ENCODE peak calls at places on chromosome 13, in nine cellular contexts. Z, T, P, S, H, M, A, E and L are unnamed samples. For H3K36me3, the result is how much of the 10 kb centered on the place peaks cover.

GRCh38 chr13:49935171-49936084 is 712 bp downstream of the SPRYD7 start:
- DNase-seq in H (peak), P (peak), Z (peak), E (peak), T (peak), M (no peak), A (peak), S (peak), L (no peak)

GRCh38 chr13:34458756-34459462 is 483.2 kb upstream of the NBEA start:
- DNase-seq in T (no peak), A (peak), M (no peak), Z (no peak), H (no peak), P (no peak), S (no peak), E (no peak), L (no peak)

GRCh38 chr13:98775844-98776598 is 23.5 kb upstream of the SLC15A1 start:
- DNase-seq in M (no peak), H (peak), E (peak), A (no peak), T (no peak), S (no peak), P (no peak), Z (no peak), L (no peak)

GRCh38 chr13:41196620-41197019 is 2.3 kb upstream of the KBTBD7 start:
- DNase-seq in Z (no peak), E (no peak), M (no peak), P (no peak), T (no peak), H (no peak), A (peak), S (no peak), L (no peak)

GRCh38 chr13:88136098-88136790 is 465.1 kb downstream of the SLITRK5 start:
- DNase-seq in A (no peak), E (no peak), H (no peak), M (no peak), P (no peak), Z (no peak), T (no peak), S (no peak), L (no peak)

GRCh38 chr13:79528356-79528755 is 47.4 kb downstream of the NDFIP2 start:
- DNase-seq in M (no peak), S (no peak), T (no peak), Z (no peak), H (peak), P (no peak), A (no peak), E (no peak), L (no peak)

GRCh38 chr13:31068119-31068423 is 93.6 kb downstream of the HSPH1 start:
- DNase-seq in T (no peak), P (no peak), E (no peak), M (no peak), S (no peak), H (no peak), Z (no peak), A (no peak), L (no peak)

GRCh38 chr13:66216723-66217122 is 1013.4 kb downstream of the PCDH9 start:
- DNase-seq in Z (no peak), A (peak), E (peak), T (no peak), M (no peak), H (no peak), S (no peak), P (no peak), L (no peak)

GRCh38 chr13:29654807-29655547 is 59.5 kb upstream of the SLC7A1 start:
- DNase-seq in S (no peak), E (peak), P (no peak), Z (no peak), T (no peak), M (no peak), H (peak), A (peak), L (no peak)

GRCh38 chr13:91537376-91537775 is 139.0 kb downstream of the GPC5 start:
- DNase-seq in T (no peak), S (no peak), A (no peak), H (no peak), M (no peak), E (no peak), Z (no peak), P (no peak), L (no peak)

GRCh38 chr13:53782400-53783030 is 753.9 kb downstream of the OLFM4 start:
- DNase-seq in E (peak), H (peak), T (no peak), S (no peak), P (peak), Z (peak), A (peak), M (no peak), L (no peak)

GRCh38 chr13:106535552-106536243 is at the start of gene EFNB2:
- DNase-seq in A (peak), M (peak), S (peak), T (peak), P (peak), Z (peak), H (peak), E (peak), L (peak)
- H3K27ac ChIP-seq in A (no peak), M (peak), S (peak), T (peak), P (peak), Z (peak), H (peak), E (peak), L (peak)

DNA sequence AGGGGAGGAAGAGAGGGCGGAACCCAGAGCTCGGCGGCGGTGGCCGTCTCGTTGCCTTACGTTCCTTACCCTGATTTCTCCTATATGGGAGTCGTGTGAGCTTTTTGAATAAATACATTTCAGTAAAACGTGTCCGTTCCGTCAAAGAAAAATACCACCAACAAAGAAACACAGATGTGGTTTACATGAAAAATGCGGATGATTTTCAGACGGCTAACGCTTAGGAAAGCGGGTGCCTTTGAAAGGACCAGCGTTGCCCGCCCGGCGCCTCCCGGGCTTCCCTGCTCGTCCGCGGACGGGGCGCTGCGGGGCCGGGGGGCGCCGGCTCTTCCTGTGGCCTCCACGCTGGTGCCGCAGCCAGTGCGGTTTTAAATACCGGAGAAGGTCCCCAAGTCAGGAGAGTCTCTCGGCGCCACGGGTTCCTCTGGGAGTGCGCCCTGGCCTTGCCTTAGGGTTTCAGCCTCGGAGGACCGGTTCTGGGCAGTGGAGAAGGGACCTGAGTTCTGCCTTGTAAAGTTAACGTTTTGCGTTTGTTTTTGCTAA is 813 bp downstream of the UPF3A start:
- DNase-seq in Z (peak), M (no peak), H (no peak), P (peak), S (peak), T (peak), E (peak), A (no peak), L (peak)
- H3K36me3 ChIP-seq in Z (under half), M (under half), H (under half), P (under half), S (under half), T (under half), E (under half), A (under half), L (under half)

GRCh38 chr13:60514891-60515290 is 117.9 kb downstream of the TDRD3 start:
- DNase-seq in H (no peak), T (no peak), E (no peak), P (no peak), A (no peak), Z (no peak), M (no peak), S (no peak), L (no peak)

GRCh38 chr13:60509601-60510386 is 112.8 kb downstream of the TDRD3 start:
- DNase-seq in E (no peak), P (no peak), M (no peak), H (peak), T (no peak), Z (no peak), S (no peak), A (peak), L (no peak)

GRCh38 chr13:60511637-60512036 is 114.6 kb downstream of the TDRD3 start:
- DNase-seq in Z (no peak), H (no peak), E (no peak), P (no peak), M (no peak), T (no peak), S (no peak), A (peak), L (no peak)
- H3K27ac ChIP-seq in Z (no peak), H (no peak), E (no peak), P (peak), M (no peak), T (no peak), S (no peak), A (no peak), L (no peak)

GRCh38 chr13:32237681-32238080 is 77.5 kb downstream of the ZAR1L start:
- DNase-seq in H (no peak), S (no peak), E (no peak), T (no peak), M (no peak), P (no peak), A (no peak), Z (no peak), L (no peak)
- H3K36me3 ChIP-seq in H (under half), S (under half), E (under half), T (half or more), M (under half), P (under half), A (under half), Z (under half), L (under half)

GRCh38 chr13:48507024-48507423 is 25.9 kb downstream of the RCBTB2 start:
- DNase-seq in P (no peak), M (no peak), E (no peak), H (no peak), A (no peak), T (no peak), S (no peak), Z (peak), L (no peak)
- H3K27ac ChIP-seq in P (no peak), M (peak), E (no peak), H (no peak), A (no peak), T (peak), S (no peak), Z (peak), L (no peak)

DNA sequence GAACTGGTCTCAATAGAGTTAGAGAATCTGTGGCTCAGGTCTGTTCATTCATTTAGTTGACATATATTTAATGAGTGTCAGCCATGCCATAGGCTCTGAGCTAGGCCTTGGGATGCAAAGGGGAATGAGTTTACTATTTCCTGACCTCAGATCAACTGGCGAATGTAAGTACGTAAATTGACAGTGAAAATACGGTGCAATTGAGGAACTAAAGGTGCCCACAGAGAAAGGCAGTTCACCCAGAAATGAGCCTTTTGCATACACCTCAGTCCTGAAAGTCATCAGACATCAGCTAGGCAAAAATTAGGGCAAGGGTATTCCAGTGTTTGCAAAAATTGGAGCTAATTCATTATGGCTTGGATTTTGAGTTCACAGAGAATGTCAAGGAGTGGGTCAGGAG is 20.6 kb upstream of the UPF3A start:
- DNase-seq in P (no peak), S (no peak), T (no peak), M (no peak), E (no peak), Z (no peak), H (no peak), A (no peak), L (no peak)
- H3K36me3 ChIP-seq in P (half or more), S (half or more), T (half or more), M (half or more), E (under half), Z (under half), H (under half), A (half or more), L (half or more)

GRCh38 chr13:110017379-110017778 is 231.0 kb upstream of the IRS2 start:
- DNase-seq in P (peak), T (no peak), S (no peak), A (peak), M (no peak), H (peak), Z (no peak), E (peak), L (no peak)
- H3K27ac ChIP-seq in P (no peak), T (no peak), S (no peak), A (no peak), M (no peak), H (peak), Z (no peak), E (peak), L (no peak)

DNA sequence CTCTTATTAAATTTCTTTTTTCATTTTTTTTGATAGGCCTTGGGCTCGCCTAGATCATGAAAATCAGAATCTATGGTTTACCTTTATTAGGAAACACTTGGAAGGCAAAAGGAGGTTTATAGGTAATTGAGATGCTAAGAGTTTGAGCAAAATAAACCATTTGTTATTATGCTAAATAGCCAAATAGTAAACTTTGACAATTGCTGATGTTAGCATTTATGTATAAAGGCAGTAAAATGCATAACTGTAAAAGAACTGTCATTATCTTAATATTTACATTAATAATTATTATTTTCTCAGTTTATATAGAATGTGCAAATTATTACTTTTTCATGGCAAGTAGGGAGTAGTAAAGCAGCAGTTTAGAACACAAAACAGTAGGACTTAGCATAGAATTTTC is 1737.9 kb upstream of the PRR20A start:
- DNase-seq in S (no peak), P (no peak), H (no peak), A (no peak), Z (no peak), M (no peak), T (no peak), E (no peak), L (no peak)
- H3K36me3 ChIP-seq in S (under half), P (under half), H (under half), A (under half), Z (under half), M (under half), T (under half), E (under half), L (under half)

GRCh38 chr13:95714142-95714832 is 37.3 kb downstream of the DNAJC3 start:
- DNase-seq in P (no peak), A (peak), H (peak), E (peak), T (no peak), M (no peak), S (no peak), Z (no peak), L (no peak)
- H3K27ac ChIP-seq in P (no peak), A (no peak), H (peak), E (no peak), T (no peak), M (no peak), S (no peak), Z (no peak), L (no peak)

DNA sequence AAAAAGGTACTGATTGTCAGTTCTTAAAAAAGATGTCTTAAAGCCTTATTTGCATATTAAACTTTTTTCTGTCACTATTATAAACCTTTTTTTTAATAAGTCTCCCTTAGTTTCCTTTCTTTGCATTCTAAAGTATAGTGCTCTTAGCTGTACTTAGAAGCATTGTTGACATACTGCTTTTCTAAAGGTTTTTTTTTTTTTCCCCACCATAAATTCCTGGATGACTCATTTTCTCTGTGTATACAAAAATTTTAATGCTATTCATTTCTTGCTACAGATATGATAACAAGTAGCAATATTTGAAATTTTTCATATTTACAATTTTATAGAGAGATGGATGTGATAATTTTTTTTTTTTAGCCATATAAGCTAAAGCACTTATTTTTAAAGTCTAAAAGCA is 43.5 kb downstream of the METTL21C start:
- DNase-seq in M (no peak), S (no peak), P (no peak), A (peak), Z (no peak), T (no peak), H (peak), E (no peak), L (no peak)
- H3K36me3 ChIP-seq in M (under half), S (under half), P (half or more), A (half or more), Z (under half), T (under half), H (under half), E (under half), L (half or more)